ENCODE peak calls at places on chromosomes 4 and X, in six cellular contexts. W, R, L, V, S and K are unnamed samples. For H3K4me1 and H3K36me3, the result is how much of the 10 kb centered on the place peaks cover.

GRCh38 chrX:147803948-147804347 is 107.8 kb upstream of the FMR1 start:
- DNase-seq in W (no peak), R (no peak), L (no peak), V (no peak), S (no peak), K (peak)

GRCh38 chr4:111839186-111839585 is 306.1 kb upstream of the FAM241A start:
- DNase-seq in W (no peak), R (no peak), L (no peak), V (no peak), S (no peak), K (no peak)

GRCh38 chr4:138090145-138090917 is 151.8 kb downstream of the SLC7A11 start:
- DNase-seq in W (no peak), R (peak), L (peak), V (no peak), S (no peak), K (peak)

GRCh38 chrX:155389634-155390033 is 7.7 kb downstream of the F8A2 start:
- DNase-seq in W (no peak), R (no peak), L (no peak), V (no peak), S (no peak), K (no peak)

GRCh38 chr4:5758741-5759140 is 47.7 kb downstream of the EVC start:
- DNase-seq in W (no peak), R (no peak), L (peak), V (no peak), S (no peak), K (no peak)

GRCh38 chr4:113411496-113411938 is 350.0 kb downstream of the CAMK2D start:
- DNase-seq in W (no peak), R (peak), L (peak), V (no peak), S (no peak), K (no peak)

GRCh38 chr4:10157478-10158354 is 41.1 kb upstream of the WDR1 start:
- DNase-seq in W (peak), R (peak), L (peak), V (peak), S (no peak), K (peak)

GRCh38 chr4:54898163-54898562 is 227.2 kb downstream of the KDR start:
- DNase-seq in W (no peak), R (no peak), L (no peak), V (no peak), S (no peak), K (no peak)

GRCh38 chrX:100913111-100913510 is 15.6 kb downstream of the XKRX start:
- DNase-seq in W (no peak), R (no peak), L (no peak), V (no peak), S (no peak), K (no peak)

GRCh38 chrX:10769696-10770619 is 149.6 kb upstream of the MID1 start:
- DNase-seq in W (no peak), R (no peak), L (peak), V (no peak), S (no peak), K (no peak)

GRCh38 chr4:67366341-67366861 is 178.9 kb downstream of the CENPC start:
- DNase-seq in W (no peak), R (no peak), L (peak), V (no peak), S (no peak), K (no peak)

GRCh38 chrX:99777912-99778311 is 632.2 kb downstream of the PCDH19 start:
- DNase-seq in W (no peak), R (no peak), L (no peak), V (no peak), S (no peak), K (no peak)

GRCh38 chr4:78671812-78672440 is 104.2 kb upstream of the BMP2K start:
- DNase-seq in W (no peak), R (no peak), L (no peak), V (no peak), S (no peak), K (no peak)

GRCh38 chrX:43096830-43097229 is 318.9 kb upstream of the PPP1R2C start:
- DNase-seq in W (no peak), R (no peak), L (no peak), V (no peak), S (no peak), K (no peak)

GRCh38 chrX:103066606-103067005 is 2.6 kb upstream of the BEX1 start:
- DNase-seq in W (no peak), R (no peak), L (no peak), V (no peak), S (no peak), K (no peak)

GRCh38 chrX:103063918-103064434 is at the start of gene BEX1:
- DNase-seq in W (no peak), R (peak), L (peak), V (no peak), S (no peak), K (no peak)

GRCh38 chrX:103061486-103061885 is 2.5 kb downstream of the BEX1 start:
- DNase-seq in W (no peak), R (no peak), L (no peak), V (no peak), S (no peak), K (no peak)

GRCh38 chrX:103063191-103063845 is 653 bp downstream of the BEX1 start:
- DNase-seq in W (no peak), R (peak), L (peak), V (no peak), S (no peak), K (no peak)
- H3K4me3 ChIP-seq in W (peak), R (peak), L (no peak), V (no peak), S (peak), K (no peak)

GRCh38 chr4:3663791-3664190 is 102.4 kb upstream of the ADRA2C start:
- DNase-seq in W (no peak), R (no peak), L (no peak), V (no peak), S (no peak), K (no peak)
- H3K4me1 ChIP-seq in W (under half), R (under half), L (under half), V (under half), S (under half), K (under half)

GRCh38 chrX:129925305-129926092 is 19.5 kb downstream of the UTP14A start:
- DNase-seq in W (peak), R (peak), L (peak), V (peak), S (no peak), K (peak)
- H3K36me3 ChIP-seq in W (under half), R (under half), L (under half), V (under half), S (under half), K (half or more)

DNA sequence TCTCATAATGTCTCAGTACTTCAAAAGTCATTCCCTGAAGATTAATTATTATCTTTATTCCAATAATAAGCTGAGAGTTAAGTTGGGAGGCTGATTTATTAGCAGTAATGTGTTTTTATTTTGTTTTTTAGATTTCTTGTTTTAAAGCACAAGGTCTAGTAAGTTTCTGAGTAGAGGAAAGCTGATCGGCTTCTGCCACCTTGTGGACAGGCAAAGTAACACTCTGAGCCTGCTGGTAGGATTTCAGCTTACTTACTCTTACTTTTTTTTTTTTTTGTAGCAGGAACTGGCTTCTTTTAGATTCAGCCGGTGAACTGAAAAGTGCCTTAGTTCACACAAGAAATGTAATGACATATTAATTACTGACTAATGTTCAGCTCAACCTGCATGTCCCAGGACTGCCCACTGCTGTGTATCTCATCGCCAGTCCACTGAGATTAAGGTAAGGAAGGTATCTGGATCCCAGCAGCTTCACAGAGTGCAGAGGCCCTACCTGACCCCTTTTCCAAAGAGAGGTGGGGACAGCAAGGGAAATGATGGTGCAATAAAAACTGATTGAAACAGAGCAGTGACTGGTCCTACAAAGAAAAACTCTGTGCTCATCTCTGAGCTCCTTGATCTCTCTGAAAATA is 126.5 kb downstream of the ADGRA3 start:
- DNase-seq in W (no peak), R (peak), L (peak), V (no peak), S (no peak), K (peak)
- H3K4me3 ChIP-seq in W (no peak), R (no peak), L (no peak), V (no peak), S (no peak), K (no peak)

GRCh38 chr4:2794707-2795557 is 2.0 kb downstream of the SH3BP2 start:
- DNase-seq in W (peak), R (no peak), L (peak), V (no peak), S (peak), K (no peak)

GRCh38 chr4:2796261-2797187 is 3.6 kb downstream of the SH3BP2 start:
- DNase-seq in W (peak), R (peak), L (peak), V (no peak), S (no peak), K (peak)

GRCh38 chr4:2793920-2794706 is 1.2 kb downstream of the SH3BP2 start:
- DNase-seq in W (peak), R (peak), L (peak), V (no peak), S (peak), K (no peak)

GRCh38 chr4:2797188-2797544 is 4.3 kb downstream of the SH3BP2 start:
- DNase-seq in W (peak), R (no peak), L (no peak), V (no peak), S (no peak), K (no peak)

DNA sequence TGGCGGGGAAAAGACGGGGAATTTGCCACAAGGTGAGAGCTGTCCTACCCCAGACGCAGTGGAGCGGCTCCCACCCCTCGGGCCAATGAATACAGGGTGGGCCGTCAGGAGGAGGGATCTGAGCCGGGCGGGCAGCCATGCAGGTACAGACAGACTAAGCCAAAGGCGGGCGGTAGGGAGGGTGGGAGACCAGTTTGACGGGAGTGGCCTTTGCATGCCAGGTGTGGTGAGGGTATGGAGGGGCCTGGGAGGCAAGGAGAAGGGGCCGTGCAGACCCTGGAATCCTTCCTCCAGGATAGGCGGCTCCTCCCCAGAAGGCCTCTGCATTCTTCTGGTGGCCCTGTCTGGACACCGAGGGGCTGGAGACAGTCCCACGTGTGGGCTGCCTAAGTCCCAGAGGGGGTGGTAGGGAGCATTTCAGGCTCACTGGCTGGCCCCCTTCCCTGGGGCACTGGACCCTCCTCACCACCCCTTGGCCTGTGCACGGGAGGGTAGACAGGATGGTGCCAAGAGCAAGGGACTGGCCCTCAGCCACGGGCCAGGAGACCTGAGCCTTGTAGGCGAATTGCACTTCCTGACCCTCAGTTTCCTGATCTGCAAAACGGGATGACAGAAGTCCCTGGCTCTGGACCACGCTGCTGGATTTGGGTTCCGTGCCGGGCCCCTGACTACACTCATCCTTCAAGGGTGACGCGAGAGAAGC is 2.8 kb downstream of the SH3BP2 start:
- DNase-seq in W (peak), R (no peak), L (no peak), V (no peak), S (no peak), K (no peak)
- H3K4me1 ChIP-seq in W (half or more), R (half or more), L (half or more), V (half or more), S (under half), K (under half)

DNA sequence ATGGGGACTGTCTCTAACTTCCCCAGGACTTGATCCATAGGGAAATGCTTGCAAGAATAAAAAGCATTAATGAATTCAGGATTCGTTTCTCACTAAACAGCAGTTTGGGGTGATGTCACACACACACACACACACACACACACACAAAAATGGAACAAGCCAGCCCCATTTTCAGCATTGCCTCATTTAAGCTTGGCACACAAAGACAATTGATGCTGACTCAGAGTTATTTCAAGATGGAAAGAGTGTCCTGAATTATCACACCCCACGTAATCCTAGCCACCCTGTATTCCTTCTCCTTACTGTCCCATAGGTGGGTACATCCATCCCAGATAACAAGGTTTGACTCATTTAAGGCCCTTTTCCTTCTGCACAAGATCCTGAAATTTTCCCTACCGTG is 345.1 kb upstream of the HS3ST1 start:
- DNase-seq in W (no peak), R (no peak), L (no peak), V (no peak), S (no peak), K (no peak)
- H3K36me3 ChIP-seq in W (under half), R (under half), L (under half), V (under half), S (under half), K (under half)

DNA sequence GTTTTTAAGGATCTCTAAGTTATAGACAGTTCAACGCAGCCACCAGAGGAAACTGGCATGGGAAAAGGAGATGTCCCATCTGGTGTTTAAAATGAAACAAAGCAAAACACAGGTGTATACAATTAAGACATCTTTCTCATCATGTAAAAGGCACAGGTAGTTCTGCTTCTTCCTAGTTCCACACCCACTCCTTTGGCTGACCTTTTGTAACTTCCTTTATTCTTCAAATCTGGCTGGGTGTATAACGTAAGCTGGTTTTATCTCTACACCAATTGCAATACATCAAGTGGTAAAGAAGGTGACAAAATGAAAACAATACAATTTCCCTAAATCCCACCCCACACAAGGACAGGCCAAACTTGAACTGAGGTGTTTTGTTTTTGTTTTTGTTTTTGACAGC is 27.3 kb upstream of the FBXW7 start:
- DNase-seq in W (no peak), R (no peak), L (no peak), V (no peak), S (no peak), K (no peak)
- H3K4me3 ChIP-seq in W (no peak), R (no peak), L (no peak), V (no peak), S (no peak), K (no peak)

GRCh38 chr4:7868430-7868775 is 71.3 kb downstream of the AFAP1 start:
- DNase-seq in W (no peak), R (no peak), L (no peak), V (no peak), S (no peak), K (no peak)
- H3K4me1 ChIP-seq in W (under half), R (under half), L (under half), V (under half), S (under half), K (under half)

GRCh38 chr4:182223708-182224107 is 19.5 kb upstream of the TENM3 start:
- DNase-seq in W (no peak), R (no peak), L (no peak), V (no peak), S (no peak), K (no peak)

GRCh38 chr4:182222766-182223165 is 20.4 kb upstream of the TENM3 start:
- DNase-seq in W (no peak), R (no peak), L (no peak), V (no peak), S (no peak), K (no peak)

GRCh38 chr4:182219400-182219799 is 23.8 kb upstream of the TENM3 start:
- DNase-seq in W (no peak), R (no peak), L (no peak), V (no peak), S (no peak), K (no peak)

GRCh38 chr4:182224192-182224850 is 18.9 kb upstream of the TENM3 start:
- DNase-seq in W (no peak), R (no peak), L (no peak), V (no peak), S (no peak), K (no peak)

DNA sequence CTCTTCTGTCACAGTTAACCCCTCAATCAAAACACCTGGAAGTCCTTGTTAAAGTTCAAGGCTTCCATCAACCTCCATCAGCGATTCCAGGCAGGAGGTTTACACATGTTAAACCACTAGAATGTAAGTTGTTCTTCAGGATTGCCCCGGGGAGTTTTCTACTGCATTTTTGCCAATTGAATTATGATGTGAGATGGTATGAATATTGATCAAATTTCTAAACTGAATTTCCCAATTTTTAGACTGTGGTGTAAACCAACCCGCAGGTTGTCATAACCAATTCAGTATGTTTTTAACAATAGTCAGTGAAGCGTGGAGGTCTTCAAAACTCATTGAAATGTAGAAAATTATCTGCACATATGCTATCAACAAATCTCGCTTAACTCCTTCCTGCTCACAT is 21.2 kb upstream of the TENM3 start:
- DNase-seq in W (no peak), R (no peak), L (no peak), V (no peak), S (no peak), K (no peak)
- H3K36me3 ChIP-seq in W (under half), R (under half), L (under half), V (under half), S (under half), K (under half)

GRCh38 chr4:41334182-41334581 is 77.5 kb downstream of the UCHL1 start:
- DNase-seq in W (no peak), R (peak), L (no peak), V (no peak), S (no peak), K (no peak)

DNA sequence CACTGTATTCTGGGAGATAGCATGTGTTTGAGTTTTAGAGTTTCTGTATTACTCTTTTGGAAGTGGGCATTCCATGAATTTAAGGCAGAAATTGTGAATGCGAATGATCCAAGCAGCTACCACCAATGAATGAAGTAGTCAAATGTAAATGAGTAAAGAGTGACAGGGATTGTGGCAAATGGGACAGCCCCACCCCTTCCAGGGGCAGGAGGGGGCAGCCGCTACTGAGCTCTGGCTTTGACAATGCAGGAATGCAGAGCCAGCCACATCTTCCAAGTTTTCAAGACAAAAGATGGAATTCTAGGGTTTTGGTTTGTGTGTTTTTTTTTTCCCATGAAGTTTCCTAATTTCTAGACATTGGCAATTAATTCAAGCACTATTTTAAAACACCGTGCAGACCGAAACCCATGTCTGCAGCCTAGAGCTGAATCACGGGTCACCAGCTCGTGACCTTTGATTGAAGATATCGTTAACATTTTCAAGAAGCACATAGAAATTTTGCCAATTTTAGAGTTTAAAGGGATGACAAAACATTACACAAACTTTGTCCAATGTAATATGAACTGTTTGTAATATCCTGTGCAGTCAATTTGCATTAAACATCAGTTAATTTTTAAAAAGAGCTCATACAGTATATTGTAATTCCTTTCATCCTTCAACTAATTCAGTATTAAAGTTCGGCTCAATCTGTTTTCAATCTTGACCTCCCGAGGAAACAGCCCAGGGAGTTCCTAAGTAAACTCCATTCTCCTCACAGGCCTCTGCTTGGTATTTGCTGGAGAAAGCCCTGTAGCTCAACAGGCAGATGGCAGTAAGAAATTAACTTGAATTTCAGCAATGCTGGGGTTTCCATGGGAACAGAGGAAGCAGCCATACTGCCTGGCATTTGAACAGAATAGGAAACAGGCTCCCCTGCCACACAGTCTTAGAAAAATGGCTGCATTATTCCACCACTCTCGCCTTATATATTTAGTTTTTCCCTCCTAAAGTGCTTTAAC is 83.4 kb downstream of the UCHL1 start:
- DNase-seq in W (no peak), R (peak), L (peak), V (no peak), S (no peak), K (peak)
- H3K4me3 ChIP-seq in W (no peak), R (no peak), L (no peak), V (no peak), S (no peak), K (no peak)